ENCODE peak calls at places on chromosomes 4 and X, in ten cellular contexts. F is HCT116, J is uterus, Q is IMR-90, C is heart left ventricle, A is suprapubic skin, H is Peyer's patch, T is A549, P is testis, I is spleen. Y is an unnamed sample. For H3K4me1, the result is how much of the 10 kb centered on the place peaks cover.

GRCh38 chrX:50469206-50469605 is 1.4 kb downstream of the DGKK start:
- DNase-seq in F (no peak), J (no peak), Q (no peak), C (peak), A (no peak), H (no peak), T (no peak), P (no peak), I (no peak), Y (no peak)

GRCh38 chr4:79623125-79623905 is 215.3 kb upstream of the GK2 start:
- DNase-seq in F (no peak), J (peak), Q (peak), C (no peak), A (no peak), H (no peak), T (no peak), P (peak), I (no peak), Y (no peak)

GRCh38 chrX:36898301-36898700 is 109.9 kb upstream of the FAM47C start:
- DNase-seq in F (no peak), J (no peak), Q (peak), C (no peak), A (no peak), H (no peak), T (peak), P (no peak), I (no peak), Y (no peak)

GRCh38 chr4:114282937-114283336 is 303.5 kb upstream of the ARSJ start:
- DNase-seq in F (no peak), J (no peak), Q (no peak), C (no peak), A (no peak), H (no peak), T (no peak), P (no peak), I (no peak), Y (no peak)

GRCh38 chrX:55908685-55909212 is 191.2 kb downstream of the RRAGB start:
- DNase-seq in F (no peak), J (no peak), Q (no peak), C (peak), A (no peak), H (peak), T (peak), P (peak), I (peak), Y (no peak)

GRCh38 chr4:64432674-64433073 is 23.4 kb upstream of the TECRL start:
- DNase-seq in F (no peak), J (no peak), Q (no peak), C (no peak), A (no peak), H (no peak), T (no peak), P (no peak), I (no peak), Y (no peak)

GRCh38 chr4:113700602-113701150 is 60.9 kb downstream of the CAMK2D start:
- DNase-seq in F (no peak), J (no peak), Q (no peak), C (no peak), A (no peak), H (no peak), T (no peak), P (no peak), I (no peak), Y (no peak)

GRCh38 chr4:117941611-117942010 is 92.7 kb upstream of the NDST3 start:
- DNase-seq in F (no peak), J (no peak), Q (no peak), C (no peak), A (no peak), H (no peak), T (no peak), P (no peak), I (no peak), Y (no peak)

GRCh38 chr4:147733614-147734344 is 1.9 kb downstream of the ARHGAP10 start:
- DNase-seq in F (no peak), J (peak), Q (peak), C (no peak), A (no peak), H (no peak), T (no peak), P (peak), I (no peak), Y (no peak)

GRCh38 chr4:40722576-40723161 is 27.1 kb upstream of the NSUN7 start:
- DNase-seq in F (no peak), J (no peak), Q (no peak), C (no peak), A (no peak), H (no peak), T (peak), P (no peak), I (no peak), Y (no peak)

GRCh38 chr4:75142850-75143249 is 209.9 kb downstream of the PARM1 start:
- DNase-seq in F (no peak), J (no peak), Q (peak), C (no peak), A (no peak), H (no peak), T (no peak), P (no peak), I (no peak), Y (no peak)

DNA sequence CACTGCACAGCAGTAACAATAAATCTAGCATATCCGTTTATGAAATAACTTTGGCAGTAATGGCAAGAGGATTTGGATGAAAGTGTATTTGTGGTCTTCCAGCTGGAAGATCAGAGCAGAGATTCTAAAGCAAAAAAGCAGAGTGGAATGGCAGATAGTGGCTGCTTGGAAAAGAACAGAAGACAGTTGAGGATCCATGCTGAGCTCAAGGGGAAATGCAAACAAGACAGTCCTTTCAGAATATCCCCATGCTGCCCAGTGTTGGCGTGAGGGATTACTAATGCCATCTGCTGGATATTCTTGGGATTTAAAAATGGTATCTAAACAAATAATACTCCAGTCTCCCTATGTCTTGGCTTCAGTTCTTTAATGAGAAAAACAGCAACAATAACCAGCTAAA is 629.1 kb upstream of the ATOH1 start:
- DNase-seq in F (peak), J (no peak), Q (peak), C (no peak), A (no peak), H (no peak), T (peak), P (no peak), I (no peak), Y (no peak)
- TF ChIP-seq CTCF in F (peak), J (no peak), Q (peak), C (no peak), A (no peak), H (peak), T (peak), P (peak), I (no peak), Y (peak)

DNA sequence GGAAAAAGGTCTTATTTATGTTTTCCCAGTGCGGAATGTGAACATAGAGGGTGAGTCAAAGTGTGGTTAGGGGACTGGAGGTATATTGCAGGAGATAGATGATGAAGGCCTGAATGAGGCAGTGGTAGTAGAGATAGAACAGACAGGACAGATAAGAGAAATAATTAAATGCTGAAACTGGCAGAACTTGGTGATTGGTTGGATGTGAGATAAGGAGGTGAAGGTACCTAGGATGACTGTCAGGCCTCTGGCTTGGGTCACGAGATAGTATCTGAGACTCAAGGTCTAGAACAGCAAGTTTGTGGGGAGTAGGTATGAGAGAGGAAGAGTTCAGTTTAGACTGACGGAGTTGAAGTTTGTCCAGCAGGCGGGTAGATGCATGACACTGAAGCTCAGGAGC is 3.5 kb downstream of the MND1 start:
- DNase-seq in F (no peak), J (no peak), Q (peak), C (no peak), A (no peak), H (no peak), T (no peak), P (no peak), I (no peak), Y (no peak)
- H3K4me1 ChIP-seq in F (under half), J (under half), Q (under half), C (under half), A (under half), H (under half), T (under half), P (under half), I (under half), Y (under half)

GRCh38 chrX:154369453-154370299 is 4.8 kb downstream of the FLNA start:
- DNase-seq in F (peak), J (peak), Q (peak), C (peak), A (no peak), H (no peak), T (peak), P (peak), I (peak), Y (peak)
- TF ChIP-seq POLR2A in F (no peak), J (peak), Q (peak), C (no peak), A (no peak), H (no peak), T (no peak), P (no peak), I (no peak), Y (no peak)

GRCh38 chr4:174457468-174457867 is 64.8 kb downstream of the HPGD start:
- DNase-seq in F (no peak), J (peak), Q (no peak), C (no peak), A (no peak), H (no peak), T (no peak), P (no peak), I (no peak), Y (no peak)
- TF ChIP-seq CTCF in F (no peak), J (no peak), Q (no peak), C (no peak), A (no peak), H (no peak), T (no peak), P (no peak), I (no peak), Y (no peak)

GRCh38 chrX:19212037-19212436 is 89.8 kb upstream of the ADGRG2 start:
- DNase-seq in F (no peak), J (no peak), Q (no peak), C (no peak), A (no peak), H (no peak), T (no peak), P (no peak), I (no peak), Y (no peak)

GRCh38 chrX:19214248-19214787 is 92.0 kb upstream of the ADGRG2 start:
- DNase-seq in F (no peak), J (no peak), Q (no peak), C (no peak), A (no peak), H (no peak), T (no peak), P (no peak), I (no peak), Y (no peak)
- H3K4me1 ChIP-seq in F (under half), J (under half), Q (under half), C (under half), A (under half), H (under half), T (under half), P (under half), I (under half), Y (under half)

GRCh38 chr4:25158817-25159216 is 1.4 kb downstream of the SEPSECS start:
- DNase-seq in F (no peak), J (no peak), Q (no peak), C (no peak), A (no peak), H (no peak), T (no peak), P (no peak), I (no peak), Y (no peak)

GRCh38 chr4:25162566-25162965 is 2.3 kb upstream of the SEPSECS start:
- DNase-seq in F (no peak), J (no peak), Q (no peak), C (no peak), A (no peak), H (no peak), T (no peak), P (no peak), I (no peak), Y (no peak)

GRCh38 chr4:25160714-25161598 is 707 bp upstream of the SEPSECS start:
- DNase-seq in F (no peak), J (no peak), Q (no peak), C (no peak), A (no peak), H (no peak), T (no peak), P (peak), I (no peak), Y (no peak)

GRCh38 chr4:25161599-25161960 is 1.3 kb upstream of the SEPSECS start:
- DNase-seq in F (no peak), J (no peak), Q (no peak), C (no peak), A (no peak), H (no peak), T (no peak), P (no peak), I (no peak), Y (no peak)

GRCh38 chr4:25159837-25160713 is at the start of gene SEPSECS:
- DNase-seq in F (peak), J (peak), Q (peak), C (peak), A (peak), H (peak), T (peak), P (peak), I (peak), Y (peak)
- TF ChIP-seq POLR2A in F (peak), J (peak), Q (peak), C (no peak), A (peak), H (peak), T (peak), P (peak), I (no peak), Y (peak)

Y was measured in right lobe of liver.